ENCODE peak calls at places on chromosomes 3 and 15, in ten cellular contexts. B is K562, G is breast epithelium, Z is IMR-90, F is transverse colon, E is HCT116, U is uterus, P is A549, V is esophagus squamous epithelium, A is GM12892. T is an unnamed sample.

GRCh38 chr15:70447511-70447910 is 315.8 kb downstream of the UACA start:
- DNase-seq in Z (no peak), P (no peak), F (no peak), V (no peak), G (no peak), E (no peak), U (no peak), A (no peak), B (no peak), T (no peak)

GRCh38 chr3:138220788-138221187 is 33.7 kb downstream of the ARMC8 start:
- DNase-seq in G (no peak), F (no peak), A (no peak), B (no peak), V (no peak), Z (no peak), P (no peak), U (no peak), E (no peak), T (no peak)

GRCh38 chr3:165854696-165855095 is 17.5 kb upstream of the BCHE start:
- DNase-seq in U (no peak), F (no peak), Z (no peak), A (no peak), E (no peak), B (peak; percentile 7), V (no peak), P (peak; percentile 18), G (no peak), T (no peak)

GRCh38 chr15:92687183-92687582 is 31.6 kb upstream of the FAM174B start:
- DNase-seq in E (no peak), B (no peak), P (no peak), A (no peak), Z (no peak), V (no peak), F (no peak), G (no peak), U (no peak), T (no peak)

GRCh38 chr3:63232764-63233396 is 45.2 kb upstream of the SYNPR start:
- DNase-seq in P (no peak), G (no peak), F (no peak), B (no peak), Z (peak; percentile 5), A (no peak), U (no peak), E (no peak), V (no peak), T (no peak)

GRCh38 chr15:88238618-88239430 is 17.7 kb downstream of the NTRK3 start:
- DNase-seq in U (no peak), A (no peak), Z (peak; percentile 41), G (no peak), P (no peak), V (no peak), E (no peak), F (no peak), B (no peak), T (no peak)

GRCh38 chr15:45139770-45140169 is 10.0 kb downstream of the DUOX1 start:
- DNase-seq in B (no peak), Z (no peak), F (no peak), V (no peak), G (no peak), P (no peak), U (no peak), E (no peak), A (no peak), T (no peak)

GRCh38 chr15:51732661-51733060 is 4.8 kb downstream of the LYSMD2 start:
- DNase-seq in Z (no peak), V (no peak), G (no peak), U (no peak), B (no peak), A (no peak), E (no peak), F (no peak), P (no peak), T (no peak)

DNA sequence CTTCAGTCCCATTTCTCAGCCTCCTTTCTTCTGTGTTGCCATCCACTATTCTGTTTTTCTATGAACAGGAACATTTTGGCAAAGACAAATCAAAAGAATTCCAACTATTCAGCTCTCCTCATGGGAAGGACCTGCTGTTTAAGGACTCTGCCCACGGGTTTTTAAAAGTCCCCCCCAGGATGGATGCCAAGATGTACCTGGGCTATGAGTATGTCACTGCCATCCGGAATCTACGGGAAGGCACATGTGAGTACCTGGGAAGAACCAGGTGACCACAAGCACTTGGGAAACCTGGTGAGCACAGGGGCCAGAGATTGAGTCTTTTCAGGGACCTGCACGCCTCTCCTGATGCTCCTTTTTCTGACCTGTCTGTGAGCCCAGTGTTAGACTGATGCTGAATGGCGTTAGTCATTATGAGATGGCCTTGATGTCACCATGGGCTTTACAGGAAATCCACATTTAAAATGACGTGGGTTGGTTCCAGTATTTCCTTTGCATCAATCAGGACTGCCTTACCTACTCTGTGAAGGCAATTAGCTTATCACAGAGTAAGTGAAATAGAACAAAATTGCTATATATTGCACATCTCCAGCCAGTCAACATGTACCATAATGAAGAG is 11.6 kb downstream of the TF start:
- DNase-seq in E (no peak), Z (no peak), B (no peak), P (no peak), G (no peak), F (no peak), A (no peak), V (no peak), U (no peak), T (no peak)
- TF ChIP-seq POLR2A in E (no peak), Z (no peak), B (no peak), P (no peak), G (no peak), F (no peak), A (no peak), V (no peak), U (no peak), T (no peak)

GRCh38 chr15:79003896-79004295 is 59.0 kb upstream of the CTSH start:
- DNase-seq in G (no peak), P (no peak), F (no peak), A (no peak), U (no peak), V (no peak), E (no peak), B (no peak), Z (no peak), T (no peak)

GRCh38 chr15:79003301-79003700 is 58.5 kb upstream of the CTSH start:
- DNase-seq in A (no peak), G (no peak), F (no peak), U (no peak), B (no peak), V (no peak), E (no peak), Z (peak; percentile 70), P (no peak), T (peak; percentile 44)

GRCh38 chr15:79002631-79003030 is 57.8 kb upstream of the CTSH start:
- DNase-seq in V (no peak), B (no peak), F (no peak), P (no peak), A (no peak), U (no peak), G (no peak), E (no peak), Z (no peak), T (peak; percentile 38)

GRCh38 chr15:79006071-79006470 is 61.2 kb upstream of the CTSH start:
- DNase-seq in V (no peak), B (no peak), G (no peak), P (no peak), E (no peak), U (no peak), Z (no peak), A (no peak), F (no peak), T (no peak)

GRCh38 chr15:79004336-79004735 is 59.5 kb upstream of the CTSH start:
- DNase-seq in B (peak; percentile 28), U (no peak), V (no peak), Z (peak; percentile 87), G (peak; percentile 38), E (peak; percentile 48), F (peak; percentile 18), P (peak; percentile 72), A (peak; percentile 69), T (peak; percentile 26)
- TF ChIP-seq POLR2A in B (no peak), U (no peak), V (no peak), Z (no peak), G (no peak), E (no peak), F (no peak), P (no peak), A (peak; percentile 61), T (no peak)

GRCh38 chr15:68818088-68818670 is 2.5 kb downstream of the ANP32A start:
- DNase-seq in F (peak; percentile 69), Z (peak; percentile 54), U (peak; percentile 68), P (peak; percentile 86), V (no peak), E (no peak), G (peak; percentile 66), A (peak; percentile 44), B (peak; percentile 69), T (peak; percentile 45)

GRCh38 chr15:68820205-68820588 is 498 bp downstream of the ANP32A start:
- DNase-seq in F (peak; percentile 52), P (peak; percentile 70), G (no peak), E (no peak), B (no peak), A (no peak), V (no peak), U (peak; percentile 46), Z (no peak), T (no peak)

GRCh38 chr15:68817304-68818087 is 3.2 kb downstream of the ANP32A start:
- DNase-seq in V (peak; percentile 17), E (no peak), A (no peak), Z (peak; percentile 58), F (peak; percentile 79), P (peak; percentile 73), G (peak; percentile 60), U (peak; percentile 61), B (peak; percentile 61), T (peak; percentile 30)

GRCh38 chr15:68819451-68820204 is 1.1 kb downstream of the ANP32A start:
- DNase-seq in F (peak; percentile 44), B (no peak), A (no peak), U (peak; percentile 38), V (no peak), P (peak; percentile 74), G (peak; percentile 48), E (no peak), Z (peak; percentile 47), T (peak; percentile 23)

DNA sequence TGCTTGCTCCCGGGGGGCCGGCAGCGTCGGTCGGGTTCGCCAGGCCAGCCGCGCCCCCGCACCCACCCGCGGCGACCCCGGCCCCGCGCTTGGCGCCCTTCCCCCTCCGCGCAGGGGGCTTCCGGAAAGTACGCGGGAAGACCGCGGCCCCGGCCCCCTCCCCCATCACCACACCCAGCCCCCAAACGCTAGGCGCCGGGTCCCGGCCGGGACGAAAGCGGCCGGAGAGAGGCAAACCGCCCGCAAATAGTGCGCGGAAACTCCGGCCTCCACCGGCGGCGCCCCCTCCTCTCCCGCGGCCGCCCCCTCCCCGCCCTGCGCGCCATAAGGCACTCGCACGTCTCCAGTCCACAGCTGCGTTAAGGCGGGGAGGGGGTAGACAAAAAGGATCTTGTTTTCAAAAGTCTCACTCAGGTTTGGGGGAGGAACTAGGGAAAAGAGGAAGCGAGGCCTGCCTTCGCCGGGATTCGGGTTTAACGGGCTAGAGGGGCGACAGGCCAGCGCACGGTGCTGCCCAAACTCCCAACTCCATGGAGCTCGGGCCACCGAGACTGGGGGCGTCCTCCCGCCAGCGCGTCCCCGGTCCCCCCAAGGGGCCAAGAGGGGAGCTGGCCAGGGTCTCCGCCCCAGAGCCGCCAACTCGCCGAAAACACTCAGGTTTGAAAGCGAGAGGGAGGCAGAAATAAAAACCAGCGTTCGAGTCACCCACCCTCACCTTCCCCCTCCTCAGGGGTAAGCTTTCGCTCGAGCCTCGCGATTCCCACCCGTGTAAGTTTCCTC is 1.8 kb downstream of the ANP32A start:
- DNase-seq in A (no peak), E (no peak), Z (no peak), U (peak; percentile 45), P (peak; percentile 67), B (peak; percentile 61), F (peak; percentile 48), G (peak; percentile 55), V (no peak), T (no peak)
- TF ChIP-seq POLR2A in A (no peak), E (no peak), Z (no peak), U (no peak), P (peak; percentile 15), B (peak; percentile 23), F (peak; percentile 45), G (peak; percentile 41), V (no peak), T (peak; percentile 28)

DNA sequence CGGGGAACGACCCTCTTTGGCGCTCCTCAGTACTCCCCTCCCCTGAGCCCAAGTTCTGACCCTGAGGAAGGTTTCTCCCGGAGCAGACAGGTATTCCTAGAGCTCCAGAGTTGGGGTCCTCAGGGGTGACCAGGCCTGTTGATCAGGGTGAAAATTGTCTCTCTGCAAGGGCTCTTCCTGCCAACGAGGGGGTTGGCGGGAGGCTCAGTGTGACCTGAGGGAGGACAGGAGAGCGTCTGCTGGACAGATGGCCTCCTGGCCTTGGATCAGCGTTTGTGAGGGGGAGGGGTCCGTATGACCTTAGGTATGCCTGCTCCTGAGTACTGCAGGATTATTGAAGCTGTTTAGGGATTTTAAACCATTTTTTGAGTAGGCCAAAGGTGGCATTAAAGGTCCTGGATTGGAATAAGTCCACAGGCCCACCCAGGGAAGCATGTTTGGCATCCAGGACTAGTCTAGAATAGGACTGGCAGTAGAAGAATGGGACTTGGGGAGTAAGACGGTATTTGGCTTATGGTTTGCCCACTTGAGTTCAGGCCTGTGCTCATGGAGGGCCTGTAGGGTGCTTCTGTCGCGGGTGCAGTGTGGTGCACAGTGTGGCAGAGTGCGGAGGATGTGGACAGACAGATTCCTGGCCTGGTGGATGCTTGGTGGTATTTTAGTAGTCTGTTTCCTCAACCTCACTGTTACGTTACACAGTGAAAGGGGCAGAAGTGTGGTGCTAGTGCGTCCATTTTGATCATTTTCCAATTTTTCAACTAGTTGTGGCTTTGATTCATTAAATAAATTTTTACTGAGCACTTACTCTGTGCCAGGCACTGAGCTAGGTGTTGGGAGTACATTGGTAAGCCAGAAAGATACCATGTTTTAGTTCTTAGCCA is 959 bp downstream of the ZNF592 start:
- DNase-seq in V (no peak), U (peak; percentile 40), P (peak; percentile 34), F (peak; percentile 41), E (no peak), Z (no peak), A (no peak), G (peak; percentile 30), B (peak; percentile 36), T (no peak)
- TF ChIP-seq POLR2A in V (no peak), U (no peak), P (no peak), F (no peak), E (no peak), Z (no peak), A (no peak), G (no peak), B (no peak), T (no peak)

T was measured in H54.